ENCODE peak calls at places on chromosomes 1 and 21, in seven cellular contexts. E is cardiac muscle cell, P is cardiac fibroblast, Q is ovary, L is Peyer's patch, Y is HL-60, S is mammary epithelial cell. C is an unnamed sample.
A peak's percentile ranks its signal among the peaks of the same experiment; 100 is the strongest.

GRCh38 chr1:245541389-245541788 is 386.6 kb downstream of the KIF26B start:
- DNase-seq in E (no peak), P (no peak), Q (no peak), L (no peak), Y (no peak), S (no peak), C (no peak)

GRCh38 chr1:15152318-15153183 is 996 bp upstream of the TMEM51 start:
- DNase-seq in E (peak; percentile 93), P (peak; percentile 93), Q (peak; percentile 92), L (peak; percentile 26), Y (no peak), S (peak; percentile 89), C (peak; percentile 91)

GRCh38 chr1:166193057-166193456 is 26.3 kb upstream of the FAM78B start:
- DNase-seq in E (peak; percentile 46), P (no peak), Q (no peak), L (no peak), Y (no peak), S (no peak), C (no peak)

GRCh38 chr21:24899138-24899537 is 708.1 kb downstream of the MRPL39 start:
- DNase-seq in E (no peak), P (no peak), Q (no peak), L (no peak), Y (no peak), S (no peak), C (no peak)

GRCh38 chr1:115466433-115466832 is 128.4 kb upstream of the NGF start:
- DNase-seq in E (no peak), P (no peak), Q (no peak), L (no peak), Y (no peak), S (no peak), C (no peak)

GRCh38 chr1:116306102-116306501 is 66.9 kb upstream of the ATP1A1 start:
- DNase-seq in E (no peak), P (no peak), Q (no peak), L (no peak), Y (no peak), S (no peak), C (no peak)

GRCh38 chr1:204788470-204788869 is 82.2 kb upstream of the NFASC start:
- DNase-seq in E (no peak), P (no peak), Q (no peak), L (no peak), Y (no peak), S (no peak), C (no peak)

GRCh38 chr1:17167783-17168479 is 37.0 kb upstream of the PADI1 start:
- DNase-seq in E (no peak), P (peak; percentile 94), Q (no peak), L (no peak), Y (no peak), S (peak; percentile 93), C (peak; percentile 90)

GRCh38 chr1:117059334-117059677 is 820 bp upstream of the TTF2 start:
- DNase-seq in E (no peak), P (no peak), Q (peak; percentile 41), L (peak; percentile 88), Y (peak; percentile 53), S (peak; percentile 49), C (no peak)

GRCh38 chr1:108208724-108209404 is 8.7 kb upstream of the SLC25A24 start:
- DNase-seq in E (no peak), P (no peak), Q (no peak), L (no peak), Y (no peak), S (no peak), C (no peak)

GRCh38 chr1:216119600-216119999 is 303.6 kb downstream of the USH2A start:
- DNase-seq in E (peak; percentile 37), P (peak; percentile 39), Q (no peak), L (no peak), Y (no peak), S (peak; percentile 12), C (peak; percentile 38)

GRCh38 chr1:115456441-115456961 is 118.5 kb upstream of the NGF start:
- DNase-seq in E (no peak), P (peak; percentile 27), Q (no peak), L (no peak), Y (no peak), S (no peak), C (peak; percentile 26)

GRCh38 chr1:208433086-208433485 is 188.9 kb upstream of the PLXNA2 start:
- DNase-seq in E (no peak), P (no peak), Q (no peak), L (no peak), Y (no peak), S (peak; percentile 58), C (peak; percentile 50)

GRCh38 chr1:66135165-66135564 is 342.5 kb downstream of the PDE4B start:
- DNase-seq in E (no peak), P (no peak), Q (no peak), L (no peak), Y (no peak), S (no peak), C (no peak)

GRCh38 chr1:62271932-62272728 is 47.1 kb downstream of the KANK4 start:
- DNase-seq in E (no peak), P (no peak), Q (no peak), L (peak; percentile 44), Y (no peak), S (no peak), C (no peak)

DNA sequence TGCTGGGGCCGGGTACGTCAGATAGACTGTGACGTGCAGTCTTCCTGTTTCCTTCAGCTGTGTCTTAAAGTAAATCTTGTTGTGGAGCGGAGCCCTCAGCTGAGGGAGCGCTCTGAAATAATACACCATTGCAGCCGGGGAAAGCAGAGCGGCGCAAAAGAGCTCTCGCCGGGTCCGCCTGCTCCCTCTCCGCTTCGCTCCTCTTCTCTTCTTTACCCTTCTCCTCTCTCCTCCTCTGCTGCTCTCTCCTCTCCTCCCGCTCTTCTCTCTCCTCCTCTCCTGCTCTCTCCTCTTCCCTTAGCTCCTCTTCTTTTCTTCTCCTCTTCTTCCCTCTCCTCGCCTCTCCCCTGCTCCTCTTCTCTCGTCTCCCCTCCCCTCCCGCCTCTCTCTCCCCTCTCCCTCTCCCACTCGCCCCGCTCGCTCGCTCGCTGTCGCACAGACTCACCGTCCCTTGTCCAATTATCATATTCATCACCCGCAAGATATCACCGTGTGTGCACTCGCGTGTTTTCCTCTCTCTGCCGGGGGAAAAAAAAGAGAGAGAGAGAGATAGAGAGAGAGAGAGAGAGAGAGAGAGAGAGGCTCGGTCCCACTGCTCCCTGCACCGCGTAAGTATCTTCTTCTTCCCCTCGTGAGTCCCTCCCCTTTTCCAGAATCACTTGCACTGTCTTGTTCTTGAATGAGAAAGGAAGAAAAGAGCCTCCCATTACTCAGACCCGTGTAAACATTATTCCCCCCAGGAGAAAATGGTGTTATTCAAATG is at the start of gene PROX1:
- DNase-seq in E (peak; percentile 94), P (peak; percentile 79), Q (peak; percentile 86), L (peak; percentile 65), Y (no peak), S (peak; percentile 68), C (peak; percentile 93)
- TF ChIP-seq CTCF in E (peak; percentile 15), P (no peak), Q (peak; percentile 36), L (no peak), Y (no peak), S (no peak), C (peak; percentile 11)

GRCh38 chr1:109687641-109688499 is at the start of gene GSTM1:
- DNase-seq in E (peak; percentile 38), P (peak; percentile 87), Q (no peak), L (no peak), Y (peak; percentile 22), S (peak; percentile 45), C (peak; percentile 78)

GRCh38 chr1:109691762-109692161 is 4.1 kb downstream of the GSTM1 start:
- DNase-seq in E (no peak), P (no peak), Q (no peak), L (no peak), Y (no peak), S (no peak), C (no peak)

DNA sequence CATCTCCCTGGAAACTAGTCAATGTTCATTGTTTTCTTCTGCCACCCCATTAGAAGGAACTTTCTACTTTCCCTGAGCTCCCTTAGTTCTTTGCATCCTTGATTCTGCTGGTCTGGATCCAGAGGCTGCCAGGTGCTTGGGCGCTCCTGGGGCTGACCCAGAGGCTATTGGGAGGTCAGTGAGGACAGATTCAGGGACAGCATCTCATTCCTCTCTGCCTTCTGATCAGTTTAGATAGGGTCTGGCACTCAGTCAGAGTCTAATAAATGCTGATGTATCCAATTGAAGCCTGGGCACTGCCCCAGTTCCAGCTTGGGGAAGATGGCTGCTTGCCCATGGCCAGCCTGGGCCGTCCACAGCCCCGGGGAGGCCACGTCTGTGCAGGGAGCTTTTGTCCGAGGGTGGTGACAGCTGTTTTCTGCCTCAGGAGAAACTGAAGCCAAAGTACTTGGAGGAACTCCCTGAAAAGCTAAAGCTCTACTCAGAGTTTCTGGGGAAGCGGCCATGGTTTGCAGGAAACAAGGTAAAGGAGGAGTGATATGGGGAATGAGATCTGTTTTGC is 2.3 kb downstream of the GSTM1 start:
- DNase-seq in E (no peak), P (no peak), Q (no peak), L (no peak), Y (no peak), S (no peak), C (no peak)
- H3K4me3 ChIP-seq in E (no peak overlapping the region), P (no peak overlapping the region), Q (no peak overlapping the region), L (no peak overlapping the region), Y (no peak overlapping the region), S (no peak overlapping the region), C (no peak overlapping the region)

DNA sequence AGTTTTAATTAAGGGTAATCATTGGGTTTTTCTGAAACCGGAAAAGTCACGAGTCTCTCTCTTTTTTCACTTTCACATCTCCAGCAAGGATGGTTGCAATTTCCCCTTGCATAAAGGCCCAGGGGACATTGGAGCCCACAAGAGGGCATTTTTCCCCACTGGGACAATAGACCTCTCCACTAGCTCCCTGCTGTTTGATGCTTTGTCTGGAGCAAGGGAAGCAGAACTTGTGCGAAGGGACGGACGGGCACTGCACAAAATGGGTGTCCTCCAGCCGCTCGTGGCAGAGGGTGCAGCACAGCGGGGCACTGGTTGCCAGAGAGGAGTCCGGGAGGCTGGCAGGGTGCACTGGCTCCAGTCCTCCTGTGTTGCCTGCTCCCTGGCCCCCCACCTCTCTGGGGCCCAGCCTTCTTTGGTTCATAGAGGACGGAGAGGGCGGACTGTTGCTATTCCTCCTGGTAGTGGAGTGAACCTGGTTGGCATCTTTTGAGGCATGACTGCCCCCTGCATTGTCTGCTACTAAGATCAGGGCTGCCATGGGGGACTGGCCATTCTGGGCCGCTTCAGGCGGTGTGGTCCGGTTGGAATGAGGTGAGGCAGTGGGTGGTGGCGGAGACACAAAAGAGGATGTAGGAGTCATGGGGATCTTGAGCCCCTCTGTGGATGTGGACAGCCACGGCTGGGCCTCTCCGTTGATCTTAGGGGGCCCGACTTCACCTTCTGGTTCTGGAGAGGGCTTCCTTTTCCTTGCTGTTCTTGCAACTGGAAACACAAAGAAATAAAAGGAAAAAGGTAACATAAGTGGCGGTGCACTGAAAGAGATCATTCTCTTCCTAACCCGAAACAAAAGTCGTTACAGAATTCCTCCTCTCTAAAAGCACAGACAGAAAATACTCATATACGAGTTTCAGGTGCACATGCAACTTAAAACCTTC is 2.6 kb downstream of the IRF2BP2 start:
- DNase-seq in E (peak; percentile 59), P (peak; percentile 52), Q (peak; percentile 54), L (peak; percentile 36), Y (peak; percentile 52), S (peak; percentile 43), C (peak; percentile 56)
- TF ChIP-seq CTCF in E (peak; percentile 23), P (peak; percentile 4), Q (no peak), L (no peak), Y (no peak), S (peak; percentile 4), C (peak; percentile 15)

DNA sequence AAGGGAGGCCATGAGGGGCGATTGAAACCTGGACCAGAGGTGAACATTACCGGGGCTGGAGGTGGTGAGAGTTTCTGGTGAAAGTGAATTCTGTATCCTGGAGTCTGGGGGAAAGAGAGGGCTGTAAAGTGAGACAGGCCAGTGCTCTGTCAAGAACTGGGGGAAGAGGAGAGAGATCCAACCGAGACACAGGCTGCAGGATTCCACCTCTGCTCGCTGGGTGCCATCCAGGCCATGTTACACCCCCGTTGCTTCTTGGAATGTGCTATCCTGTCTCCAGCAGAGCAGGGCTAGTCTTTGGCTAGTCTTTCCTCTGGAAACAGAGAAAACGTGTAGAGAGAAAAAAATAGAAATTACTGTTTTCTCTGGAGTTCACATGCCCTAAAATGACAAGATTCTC is 16.7 kb upstream of the OVAAL start:
- DNase-seq in E (no peak), P (no peak), Q (no peak), L (no peak), Y (no peak), S (no peak), C (peak; percentile 35)
- H3K4me3 ChIP-seq in E (no peak overlapping the region), P (no peak overlapping the region), Q (no peak overlapping the region), L (no peak overlapping the region), Y (no peak overlapping the region), S (no peak overlapping the region), C (no peak overlapping the region)

C was measured in astrocyte of the spinal cord.